ENCODE peak calls at places on chromosomes 6 and 20, in six cellular contexts. C, M, E, Z, P and Q are unnamed samples.

GRCh38 chr6:85641916-85642773 is 541 bp downstream of the SYNCRIP start:
- DNase-seq in C (peak), M (peak), E (peak), Z (peak), P (peak), Q (peak)

GRCh38 chr6:134447883-134448387 is 130.0 kb upstream of the SGK1 start:
- DNase-seq in C (no peak), M (peak), E (no peak), Z (no peak), P (peak), Q (no peak)

GRCh38 chr6:105433723-105434122 is 30.8 kb upstream of the PREP start:
- DNase-seq in C (no peak), M (no peak), E (no peak), Z (no peak), P (peak), Q (no peak)

GRCh38 chr6:151317206-151317994 is 74.0 kb downstream of the ZBTB2 start:
- DNase-seq in C (no peak), M (no peak), E (no peak), Z (peak), P (peak), Q (no peak)

GRCh38 chr6:139823099-139823807 is 448.8 kb upstream of the CITED2 start:
- DNase-seq in C (no peak), M (no peak), E (no peak), Z (no peak), P (no peak), Q (no peak)

GRCh38 chr6:80638222-80639055 is 532.0 kb downstream of the BCKDHB start:
- DNase-seq in C (no peak), M (peak), E (peak), Z (peak), P (peak), Q (peak)

GRCh38 chr6:97304701-97305100 is 21.7 kb upstream of the MMS22L start:
- DNase-seq in C (no peak), M (no peak), E (no peak), Z (no peak), P (no peak), Q (no peak)

GRCh38 chr20:381581-382290 is 1.2 kb downstream of the TRIB3 start:
- DNase-seq in C (peak), M (peak), E (peak), Z (peak), P (peak), Q (peak)

GRCh38 chr6:132190097-132190814 is 211.0 kb downstream of the MOXD1 start:
- DNase-seq in C (no peak), M (peak), E (no peak), Z (peak), P (peak), Q (no peak)

GRCh38 chr20:57326667-57327455 is 2.7 kb upstream of the SPO11 start:
- DNase-seq in C (peak), M (no peak), E (peak), Z (no peak), P (no peak), Q (peak)

GRCh38 chr6:106134906-106135634 is 48.9 kb downstream of the PRDM1 start:
- DNase-seq in C (no peak), M (peak), E (peak), Z (peak), P (peak), Q (peak)

GRCh38 chr20:29873946-29874345 is 1383.5 kb upstream of the DEFB115 start:
- DNase-seq in C (peak), M (peak), E (peak), Z (peak), P (peak), Q (peak)

GRCh38 chr6:6962086-6962485 is 145.7 kb upstream of the RREB1 start:
- DNase-seq in C (no peak), M (no peak), E (no peak), Z (no peak), P (no peak), Q (no peak)

GRCh38 chr20:57395111-57395959 is 4.1 kb downstream of the RBM38 start:
- DNase-seq in C (no peak), M (peak), E (no peak), Z (peak), P (no peak), Q (no peak)